ENCODE peak calls at places on chromosomes 11 and 22, in four cellular contexts. K is GM12892, W is testis, Z is HCT116. P is an unnamed sample.

GRCh38 chr22:48819232-48819631 is 1008.4 kb downstream of the BRD1 start:
- DNase-seq in K (no peak), W (no peak), Z (no peak), P (no peak)

GRCh38 chr22:32920032-32920628 is 118.6 kb downstream of the TIMP3 start:
- DNase-seq in K (no peak), W (peak), Z (no peak), P (no peak)

GRCh38 chr22:44023404-44024287 is 456 bp upstream of the PARVB start:
- DNase-seq in K (peak), W (peak), Z (no peak), P (no peak)

GRCh38 chr11:32584921-32585320 is 1.3 kb downstream of the EIF3M start:
- DNase-seq in K (no peak), W (no peak), Z (no peak), P (no peak)

GRCh38 chr11:110883266-110883665 is 171.0 kb upstream of the ARHGAP20 start:
- DNase-seq in K (no peak), W (no peak), Z (no peak), P (no peak)

GRCh38 chr11:13135385-13136271 is 126.5 kb downstream of the RASSF10 start:
- DNase-seq in K (no peak), W (no peak), Z (no peak), P (no peak)

GRCh38 chr11:112885744-112886706 is 75.2 kb upstream of the NCAM1 start:
- DNase-seq in K (no peak), W (no peak), Z (no peak), P (no peak)

GRCh38 chr22:45010532-45010900 is 711 bp upstream of the PHF21B start:
- DNase-seq in K (no peak), W (peak), Z (no peak), P (no peak)

GRCh38 chr11:129596361-129596760 is 219.3 kb upstream of the TMEM45B start:
- DNase-seq in K (no peak), W (no peak), Z (no peak), P (no peak)

GRCh38 chr22:46373838-46374662 is 38.5 kb downstream of the TRMU start:
- DNase-seq in K (no peak), W (no peak), Z (no peak), P (no peak)

GRCh38 chr11:36155301-36155700 is 133.9 kb downstream of the COMMD9 start:
- DNase-seq in K (no peak), W (peak), Z (no peak), P (no peak)

GRCh38 chr11:36155770-36156485 is 133.3 kb downstream of the COMMD9 start:
- DNase-seq in K (no peak), W (no peak), Z (no peak), P (no peak)

GRCh38 chr11:36153581-36153980 is 135.6 kb downstream of the COMMD9 start:
- DNase-seq in K (no peak), W (no peak), Z (no peak), P (no peak)

GRCh38 chr11:36157151-36157519 is 132.1 kb downstream of the COMMD9 start:
- DNase-seq in K (no peak), W (no peak), Z (no peak), P (no peak)

DNA sequence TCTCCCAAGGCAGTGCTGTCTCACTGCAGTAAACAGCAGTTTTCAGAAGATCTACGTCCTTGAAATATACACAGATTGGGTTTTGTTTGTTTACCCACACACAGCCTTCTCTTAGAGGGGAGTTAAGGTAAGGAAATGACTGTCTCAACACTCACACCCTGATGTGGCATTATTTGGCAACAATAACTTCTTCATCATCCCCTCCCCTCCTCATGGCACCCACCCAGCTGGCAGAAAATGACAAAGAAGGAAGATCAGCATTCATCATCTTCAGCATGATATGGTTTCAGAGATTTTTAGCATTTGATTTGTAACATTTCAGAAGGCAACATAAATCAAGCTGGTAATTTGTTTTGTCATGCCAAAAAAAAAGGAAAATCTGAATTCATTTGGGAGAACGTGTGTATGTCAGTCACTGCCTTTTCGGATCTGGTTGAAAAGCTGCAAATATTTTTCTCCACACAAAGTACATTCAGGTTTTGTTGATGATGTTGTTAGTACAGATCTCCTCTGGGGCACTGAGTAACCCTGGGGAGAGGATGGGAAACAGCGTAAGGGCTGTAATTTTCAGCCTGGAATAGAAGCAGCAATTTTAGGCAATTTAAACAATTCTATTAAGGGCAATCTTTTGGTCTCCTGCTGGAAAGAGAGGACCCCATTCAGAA is 132.6 kb downstream of the COMMD9 start:
- DNase-seq in K (no peak), W (no peak), Z (no peak), P (no peak)
- TF ChIP-seq POLR2A in K (no peak), W (no peak), Z (no peak), P (no peak)

DNA sequence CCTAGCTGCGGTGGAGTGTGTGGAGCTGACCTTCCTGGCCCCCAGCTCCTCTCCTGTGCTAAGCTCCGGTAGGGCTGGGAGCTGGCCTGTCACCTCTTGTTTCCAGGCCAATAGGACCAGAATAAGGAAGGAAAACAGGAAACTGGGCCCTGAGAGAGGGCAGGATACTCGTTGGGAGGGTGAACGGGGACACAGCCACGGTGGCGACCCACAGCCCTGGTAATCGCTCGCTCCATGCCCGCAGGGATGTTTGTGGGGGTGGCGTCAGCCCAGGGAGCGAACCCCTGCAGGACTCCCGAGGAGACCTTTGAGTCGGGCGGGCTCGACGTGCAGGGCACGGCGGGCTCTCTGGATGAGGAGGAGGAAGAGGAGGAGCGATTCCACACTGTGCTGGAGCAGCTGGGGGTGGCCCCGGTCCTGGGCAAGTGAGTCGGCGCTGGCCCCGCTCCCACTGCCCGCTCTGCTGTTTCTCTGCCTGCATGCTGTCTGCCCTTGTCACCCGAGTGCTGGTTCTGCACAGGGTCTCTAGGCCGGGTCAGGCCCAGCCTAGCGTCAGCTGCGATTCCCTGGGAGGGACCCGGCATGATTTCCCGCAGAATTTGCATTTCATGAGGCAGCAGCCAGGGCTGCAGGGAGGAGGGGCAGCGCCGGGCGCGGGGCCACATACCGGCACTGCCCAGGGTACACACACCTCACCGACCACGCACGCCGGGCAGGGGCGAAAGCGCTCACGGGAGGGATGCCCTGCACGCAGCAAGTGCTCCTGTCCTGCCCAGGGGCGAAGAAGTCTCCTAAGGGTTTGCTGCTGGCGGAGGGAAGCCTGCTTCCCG is 1.6 kb downstream of the CRACR2B start:
- DNase-seq in K (no peak), W (no peak), Z (no peak), P (no peak)
- TF ChIP-seq POLR2A in K (no peak), W (no peak), Z (no peak), P (peak)

DNA sequence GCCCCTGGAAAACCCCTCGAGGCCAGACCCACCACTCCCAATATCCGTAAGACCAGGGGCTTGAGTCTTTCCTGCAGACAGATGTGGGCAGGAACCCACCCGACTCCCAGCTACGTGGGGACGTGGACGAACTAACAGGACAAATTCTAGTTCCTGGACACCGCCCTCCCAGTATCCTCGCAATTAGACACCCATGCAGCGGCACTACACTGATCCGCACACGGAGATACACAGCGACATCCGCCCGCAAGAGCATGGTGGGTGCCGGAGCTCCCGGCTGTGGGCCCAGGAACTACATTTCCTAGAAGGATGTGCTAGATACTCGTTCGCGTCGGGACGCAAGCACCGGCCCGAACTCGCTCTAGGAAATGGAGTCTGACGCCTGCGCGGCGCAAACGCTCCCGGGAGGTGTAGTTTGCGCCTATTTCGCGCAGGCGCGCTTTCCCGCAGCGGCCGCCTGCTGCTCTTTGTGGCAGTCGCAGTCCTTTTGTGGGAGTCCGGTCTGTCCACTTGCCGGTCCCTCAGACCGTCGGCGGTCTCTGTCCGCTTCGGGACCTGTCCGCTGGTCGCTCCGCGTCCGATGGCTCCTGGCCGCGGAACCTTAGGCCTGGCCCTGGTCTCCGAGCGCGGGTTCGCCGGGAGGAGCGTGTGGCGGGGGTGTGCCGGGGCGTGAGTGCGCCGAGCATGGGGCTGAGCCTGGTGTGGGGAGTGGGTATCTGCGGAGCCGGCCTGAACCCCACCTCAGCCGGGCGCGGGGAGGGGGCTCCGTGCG is at the start of gene ZNF74:
- DNase-seq in K (peak), W (peak), Z (peak), P (peak)
- TF ChIP-seq POLR2A in K (peak), W (no peak), Z (peak), P (no peak)

GRCh38 chr11:72038491-72038890 is 39.8 kb downstream of the IL18BP start:
- DNase-seq in K (no peak), W (peak), Z (no peak), P (no peak)

GRCh38 chr11:72042059-72042425 is 38.3 kb downstream of the NUMA1 start:
- DNase-seq in K (no peak), W (no peak), Z (no peak), P (no peak)

GRCh38 chr11:72039108-72039850 is 40.6 kb downstream of the IL18BP start:
- DNase-seq in K (no peak), W (peak), Z (no peak), P (no peak)

GRCh38 chr11:72041364-72042058 is 38.8 kb downstream of the NUMA1 start:
- DNase-seq in K (no peak), W (peak), Z (peak), P (no peak)

DNA sequence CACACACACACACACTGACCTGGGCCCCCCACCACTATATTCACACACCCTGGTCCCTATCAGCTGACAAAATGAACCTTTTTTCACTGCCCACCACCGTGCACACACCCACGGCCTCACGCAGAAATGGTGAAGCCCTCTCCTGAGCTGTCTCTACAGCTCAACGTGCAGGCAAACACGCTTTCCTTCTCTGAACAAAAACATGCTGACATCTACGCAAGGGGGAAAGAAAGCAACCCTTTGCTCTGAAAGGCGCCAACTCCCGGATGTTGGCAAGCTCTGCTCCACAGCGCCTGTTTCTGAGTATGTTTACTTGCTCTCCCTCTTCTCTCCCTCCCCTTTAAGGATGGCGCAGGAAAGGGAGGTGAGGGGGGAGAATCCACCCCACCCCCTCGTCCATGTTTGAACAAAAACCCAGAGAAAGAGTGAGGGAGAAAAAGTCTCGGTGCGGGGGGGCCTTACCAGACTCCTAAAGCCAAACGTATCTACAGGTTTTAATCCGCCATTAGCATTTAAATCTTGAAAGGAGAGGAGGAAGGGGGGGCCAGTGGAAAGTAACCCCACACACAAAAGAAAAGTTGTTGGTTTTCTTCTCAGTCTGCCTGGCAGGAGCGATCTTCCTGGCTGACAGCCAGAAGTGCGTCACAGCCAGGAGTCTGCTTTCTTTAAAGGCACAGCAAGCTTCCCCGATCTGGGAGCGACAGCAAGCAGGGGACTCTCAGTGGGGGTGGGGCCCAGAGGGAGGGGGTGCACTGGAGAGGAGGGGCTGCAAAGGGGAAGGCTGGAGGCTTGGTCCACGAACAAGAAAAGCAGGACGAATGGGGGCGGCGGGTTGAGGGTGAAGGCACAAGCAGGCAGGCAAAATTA is 39.6 kb downstream of the NUMA1 start:
- DNase-seq in K (peak), W (peak), Z (peak), P (peak)
- TF ChIP-seq POLR2A in K (peak), W (no peak), Z (no peak), P (no peak)

GRCh38 chr11:828501-829115 is 889 bp downstream of the CRACR2B start:
- DNase-seq in K (no peak), W (no peak), Z (no peak), P (no peak)

GRCh38 chr11:829946-830294 is 2.2 kb downstream of the CRACR2B start:
- DNase-seq in K (no peak), W (no peak), Z (no peak), P (no peak)

GRCh38 chr11:831951-832528 is 712 bp upstream of the CD151 start:
- DNase-seq in K (no peak), W (no peak), Z (no peak), P (no peak)

GRCh38 chr11:831132-831864 is 1.5 kb upstream of the CD151 start:
- DNase-seq in K (no peak), W (no peak), Z (no peak), P (no peak)

DNA sequence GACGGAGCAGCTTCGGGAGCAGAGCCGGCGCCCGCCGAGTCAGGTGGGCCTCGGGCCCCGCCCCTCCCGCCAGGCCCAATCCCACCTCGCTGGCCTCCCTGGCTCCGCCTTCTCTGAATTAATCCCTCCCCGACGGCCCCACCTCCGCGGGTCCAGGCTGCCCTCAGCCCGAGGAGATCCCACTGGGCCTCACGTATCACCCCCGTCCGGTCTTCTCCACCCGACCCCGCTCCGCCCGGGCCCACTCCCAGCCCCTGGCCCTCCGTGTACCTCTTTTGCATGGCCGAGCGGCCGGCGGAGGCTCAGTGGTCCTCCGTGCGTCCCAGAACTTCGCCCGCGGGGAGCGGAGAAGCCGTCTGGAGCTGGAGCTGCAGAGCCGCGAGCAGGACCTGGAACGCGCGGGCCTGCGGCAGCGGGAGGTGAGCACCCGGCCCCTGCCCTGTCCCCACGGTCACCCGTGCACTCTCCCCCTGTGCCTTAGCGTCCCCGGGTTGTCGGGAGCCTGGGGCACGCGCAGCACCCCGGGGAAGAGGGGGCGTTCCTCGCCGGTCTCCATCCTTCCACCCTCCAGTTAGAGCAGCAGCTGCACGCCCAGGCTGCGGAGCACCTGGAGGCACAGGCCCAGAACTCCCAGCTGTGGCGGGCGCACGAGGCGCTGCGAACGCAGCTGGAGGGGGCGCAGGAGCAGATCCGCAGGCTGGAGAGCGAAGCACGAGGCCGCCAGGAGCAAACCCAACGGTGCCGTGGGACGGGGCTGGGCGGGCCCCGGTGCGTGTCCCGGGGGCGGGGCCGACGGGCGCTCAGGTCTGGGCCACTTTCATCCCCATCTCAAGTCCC is 2.2 kb upstream of the CD151 start:
- DNase-seq in K (peak), W (peak), Z (no peak), P (no peak)
- TF ChIP-seq POLR2A in K (no peak), W (no peak), Z (no peak), P (no peak)

GRCh38 chr11:125224391-125225015 is 60.0 kb downstream of the PKNOX2 start:
- DNase-seq in K (no peak), W (peak), Z (peak), P (no peak)
- TF ChIP-seq POLR2A in K (no peak), W (no peak), Z (no peak), P (no peak)